ENCODE peak calls at places on chromosome 12, in five cellular contexts. One of them, this sample, is unnamed. For H3K4me1 and H3K27me3, the result is how much of the 10 kb centered on the place peaks cover.

GRCh38 chr12:62933871-62934798 is 815 bp downstream of the PPM1H start:
- DNase-seq in upper lobe of left lung: peak
- DNase-seq in adipocyte: peak
- DNase-seq in cardiac muscle cell: peak
- DNase-seq in lower lobe of right lung: peak
- DNase-seq in this sample: peak

GRCh38 chr12:6282453-6282840 is 28.0 kb upstream of the PLEKHG6 start:
- DNase-seq in upper lobe of left lung: no peak
- DNase-seq in adipocyte: no peak
- DNase-seq in cardiac muscle cell: no peak
- DNase-seq in lower lobe of right lung: no peak
- DNase-seq in this sample: no peak

GRCh38 chr12:104520242-104520900 is 63.6 kb downstream of the CHST11 start:
- DNase-seq in upper lobe of left lung: no peak
- DNase-seq in adipocyte: no peak
- DNase-seq in cardiac muscle cell: no peak
- DNase-seq in lower lobe of right lung: no peak
- DNase-seq in this sample: no peak

GRCh38 chr12:92007787-92008186 is 137.9 kb downstream of the BTG1 start:
- DNase-seq in upper lobe of left lung: peak
- DNase-seq in adipocyte: no peak
- DNase-seq in cardiac muscle cell: no peak
- DNase-seq in lower lobe of right lung: no peak
- DNase-seq in this sample: no peak

GRCh38 chr12:28710882-28711281 is 438.2 kb upstream of the FAR2 start:
- DNase-seq in upper lobe of left lung: no peak
- DNase-seq in adipocyte: peak
- DNase-seq in cardiac muscle cell: peak
- DNase-seq in lower lobe of right lung: no peak
- DNase-seq in this sample: no peak

GRCh38 chr12:32841061-32841460 is 55.5 kb downstream of the PKP2 start:
- DNase-seq in upper lobe of left lung: no peak
- DNase-seq in adipocyte: no peak
- DNase-seq in cardiac muscle cell: no peak
- DNase-seq in lower lobe of right lung: no peak
- DNase-seq in this sample: no peak

GRCh38 chr12:44972746-44973421 is 78.0 kb downstream of the DBX2 start:
- DNase-seq in upper lobe of left lung: no peak
- DNase-seq in adipocyte: peak
- DNase-seq in cardiac muscle cell: peak
- DNase-seq in lower lobe of right lung: no peak
- DNase-seq in this sample: no peak

GRCh38 chr12:73057428-73057827 is 785.3 kb downstream of the TRHDE start:
- DNase-seq in upper lobe of left lung: peak
- DNase-seq in adipocyte: no peak
- DNase-seq in cardiac muscle cell: no peak
- DNase-seq in lower lobe of right lung: no peak
- DNase-seq in this sample: no peak

GRCh38 chr12:74780458-74781241 is 243.0 kb downstream of the ATXN7L3B start:
- DNase-seq in upper lobe of left lung: no peak
- DNase-seq in adipocyte: peak
- DNase-seq in cardiac muscle cell: no peak
- DNase-seq in lower lobe of right lung: no peak
- DNase-seq in this sample: no peak

GRCh38 chr12:117827660-117828059 is 141.1 kb downstream of the KSR2 start:
- DNase-seq in upper lobe of left lung: no peak
- DNase-seq in adipocyte: no peak
- DNase-seq in cardiac muscle cell: no peak
- DNase-seq in lower lobe of right lung: no peak
- DNase-seq in this sample: no peak

GRCh38 chr12:58529897-58530296 is 390.4 kb downstream of the LRIG3 start:
- DNase-seq in upper lobe of left lung: no peak
- DNase-seq in adipocyte: peak
- DNase-seq in cardiac muscle cell: peak
- DNase-seq in lower lobe of right lung: no peak
- DNase-seq in this sample: no peak

GRCh38 chr12:124527861-124528561 is 39.4 kb downstream of the NCOR2 start:
- DNase-seq in upper lobe of left lung: no peak
- DNase-seq in adipocyte: no peak
- DNase-seq in cardiac muscle cell: no peak
- DNase-seq in lower lobe of right lung: no peak
- DNase-seq in this sample: no peak

DNA sequence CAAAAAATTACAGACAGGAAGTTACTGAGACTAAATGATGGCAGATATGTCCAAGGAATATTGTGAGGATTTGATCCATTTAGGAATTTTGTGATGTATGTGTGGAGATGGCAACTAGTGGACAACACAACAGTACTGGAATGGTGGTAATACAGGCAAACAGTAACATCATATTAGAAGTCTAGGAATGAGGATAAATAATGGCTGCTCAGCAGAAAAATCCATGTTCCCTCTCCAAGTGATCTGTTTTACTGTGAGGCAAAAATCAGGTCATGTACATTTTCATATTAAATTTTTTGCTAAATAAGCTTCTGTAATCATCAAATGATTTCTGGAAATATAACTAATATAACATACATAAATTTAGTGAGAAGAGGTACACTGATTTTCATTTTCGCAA is 108.4 kb downstream of the MED13L start:
- DNase-seq in upper lobe of left lung: no peak
- DNase-seq in adipocyte: no peak
- DNase-seq in cardiac muscle cell: no peak
- DNase-seq in lower lobe of right lung: no peak
- DNase-seq in this sample: no peak
- H3K4me1 ChIP-seq in upper lobe of left lung: under half
- H3K4me1 ChIP-seq in adipocyte: under half
- H3K4me1 ChIP-seq in cardiac muscle cell: under half
- H3K4me1 ChIP-seq in lower lobe of right lung: under half
- H3K4me1 ChIP-seq in this sample: half or more

DNA sequence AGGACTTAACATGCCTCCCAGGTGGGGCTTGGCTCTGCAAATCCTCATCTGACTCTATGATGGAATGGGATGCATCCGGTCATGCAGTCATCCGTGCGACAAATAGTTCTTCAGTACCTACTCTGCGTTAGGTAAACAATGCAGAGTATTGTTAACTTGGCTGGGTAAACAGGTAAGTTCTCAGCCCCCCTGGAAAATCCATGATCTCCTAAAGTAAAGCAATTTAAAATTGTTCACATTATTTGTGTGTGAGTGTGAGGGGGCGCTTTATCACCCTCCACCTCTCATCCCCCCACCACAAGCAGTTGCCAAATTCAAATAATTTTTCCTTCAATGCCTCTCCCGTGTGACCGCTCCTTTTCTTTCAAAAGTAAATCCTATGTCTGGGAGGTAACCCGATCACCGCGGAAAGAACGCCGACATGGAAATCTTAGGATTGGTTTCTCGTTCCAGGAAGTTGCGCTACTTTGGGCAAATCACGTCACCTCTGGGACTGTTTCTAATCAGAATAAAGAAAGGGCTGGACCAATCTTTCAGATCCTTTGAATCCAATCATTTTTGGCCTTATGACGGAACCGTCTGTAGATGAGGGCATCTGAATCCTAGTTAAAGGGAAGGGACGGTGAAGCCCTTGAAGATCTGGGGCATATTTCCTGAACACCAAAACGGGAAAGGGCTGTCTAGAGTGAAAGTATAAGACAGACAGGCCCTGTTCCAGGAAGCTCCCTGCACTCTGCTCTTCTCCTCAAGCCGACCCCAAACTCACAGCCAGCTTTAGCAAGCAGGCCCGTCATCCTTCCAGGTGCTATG is 44.0 kb upstream of the SINHCAF start:
- DNase-seq in upper lobe of left lung: no peak
- DNase-seq in adipocyte: peak
- DNase-seq in cardiac muscle cell: peak
- DNase-seq in lower lobe of right lung: no peak
- DNase-seq in this sample: no peak
- H3K4me3 ChIP-seq in upper lobe of left lung: peak
- H3K4me3 ChIP-seq in adipocyte: peak
- H3K4me3 ChIP-seq in cardiac muscle cell: no peak
- H3K4me3 ChIP-seq in lower lobe of right lung: peak
- H3K4me3 ChIP-seq in this sample: no peak

GRCh38 chr12:113858828-113859386 is 107.2 kb downstream of the RBM19 start:
- DNase-seq in upper lobe of left lung: no peak
- DNase-seq in adipocyte: no peak
- DNase-seq in cardiac muscle cell: no peak
- DNase-seq in lower lobe of right lung: no peak
- DNase-seq in this sample: no peak

GRCh38 chr12:113861708-113862312 is 104.3 kb downstream of the RBM19 start:
- DNase-seq in upper lobe of left lung: no peak
- DNase-seq in adipocyte: no peak
- DNase-seq in cardiac muscle cell: no peak
- DNase-seq in lower lobe of right lung: no peak
- DNase-seq in this sample: no peak

GRCh38 chr12:113862570-113863454 is 103.3 kb downstream of the RBM19 start:
- DNase-seq in upper lobe of left lung: no peak
- DNase-seq in adipocyte: peak
- DNase-seq in cardiac muscle cell: peak
- DNase-seq in lower lobe of right lung: no peak
- DNase-seq in this sample: no peak

GRCh38 chr12:113860950-113861349 is 105.2 kb downstream of the RBM19 start:
- DNase-seq in upper lobe of left lung: no peak
- DNase-seq in adipocyte: peak
- DNase-seq in cardiac muscle cell: peak
- DNase-seq in lower lobe of right lung: no peak
- DNase-seq in this sample: no peak

GRCh38 chr12:113860059-113860820 is 105.9 kb downstream of the RBM19 start:
- DNase-seq in upper lobe of left lung: no peak
- DNase-seq in adipocyte: no peak
- DNase-seq in cardiac muscle cell: no peak
- DNase-seq in lower lobe of right lung: no peak
- DNase-seq in this sample: no peak
- H3K27me3 ChIP-seq in upper lobe of left lung: under half
- H3K27me3 ChIP-seq in adipocyte: under half
- H3K27me3 ChIP-seq in cardiac muscle cell: under half
- H3K27me3 ChIP-seq in lower lobe of right lung: under half
- H3K27me3 ChIP-seq in this sample: under half

GRCh38 chr12:121533391-121534090 is 47.3 kb downstream of the KDM2B start:
- DNase-seq in upper lobe of left lung: no peak
- DNase-seq in adipocyte: no peak
- DNase-seq in cardiac muscle cell: no peak
- DNase-seq in lower lobe of right lung: peak
- DNase-seq in this sample: no peak
- H3K4me1 ChIP-seq in upper lobe of left lung: half or more
- H3K4me1 ChIP-seq in adipocyte: under half
- H3K4me1 ChIP-seq in cardiac muscle cell: under half
- H3K4me1 ChIP-seq in lower lobe of right lung: half or more
- H3K4me1 ChIP-seq in this sample: half or more

GRCh38 chr12:127928615-127929014 is 338.4 kb upstream of the TMEM132C start:
- DNase-seq in upper lobe of left lung: no peak
- DNase-seq in adipocyte: peak
- DNase-seq in cardiac muscle cell: no peak
- DNase-seq in lower lobe of right lung: no peak
- DNase-seq in this sample: no peak
- H3K4me3 ChIP-seq in upper lobe of left lung: no peak
- H3K4me3 ChIP-seq in adipocyte: no peak
- H3K4me3 ChIP-seq in cardiac muscle cell: no peak
- H3K4me3 ChIP-seq in lower lobe of right lung: no peak
- H3K4me3 ChIP-seq in this sample: no peak

GRCh38 chr12:132444957-132445883 is 44.7 kb upstream of the FBRSL1 start:
- DNase-seq in upper lobe of left lung: no peak
- DNase-seq in adipocyte: no peak
- DNase-seq in cardiac muscle cell: no peak
- DNase-seq in lower lobe of right lung: peak
- DNase-seq in this sample: peak

GRCh38 chr12:132446535-132447326 is 43.2 kb upstream of the FBRSL1 start:
- DNase-seq in upper lobe of left lung: no peak
- DNase-seq in adipocyte: no peak
- DNase-seq in cardiac muscle cell: no peak
- DNase-seq in lower lobe of right lung: no peak
- DNase-seq in this sample: no peak

GRCh38 chr12:132447327-132447720 is 42.6 kb upstream of the FBRSL1 start:
- DNase-seq in upper lobe of left lung: no peak
- DNase-seq in adipocyte: no peak
- DNase-seq in cardiac muscle cell: no peak
- DNase-seq in lower lobe of right lung: no peak
- DNase-seq in this sample: no peak

GRCh38 chr12:132444283-132444682 is 45.7 kb upstream of the FBRSL1 start:
- DNase-seq in upper lobe of left lung: no peak
- DNase-seq in adipocyte: no peak
- DNase-seq in cardiac muscle cell: no peak
- DNase-seq in lower lobe of right lung: no peak
- DNase-seq in this sample: no peak

GRCh38 chr12:132445884-132446471 is 44.0 kb upstream of the FBRSL1 start:
- DNase-seq in upper lobe of left lung: no peak
- DNase-seq in adipocyte: no peak
- DNase-seq in cardiac muscle cell: peak
- DNase-seq in lower lobe of right lung: peak
- DNase-seq in this sample: peak
- H3K27me3 ChIP-seq in upper lobe of left lung: under half
- H3K27me3 ChIP-seq in adipocyte: under half
- H3K27me3 ChIP-seq in cardiac muscle cell: under half
- H3K27me3 ChIP-seq in lower lobe of right lung: under half
- H3K27me3 ChIP-seq in this sample: under half

GRCh38 chr12:106415134-106415533 is 57.6 kb downstream of the POLR3B start:
- DNase-seq in upper lobe of left lung: no peak
- DNase-seq in adipocyte: no peak
- DNase-seq in cardiac muscle cell: peak
- DNase-seq in lower lobe of right lung: no peak
- DNase-seq in this sample: no peak

GRCh38 chr12:106418970-106419369 is 61.4 kb downstream of the POLR3B start:
- DNase-seq in upper lobe of left lung: no peak
- DNase-seq in adipocyte: no peak
- DNase-seq in cardiac muscle cell: no peak
- DNase-seq in lower lobe of right lung: no peak
- DNase-seq in this sample: no peak

GRCh38 chr12:106416273-106416672 is 58.7 kb downstream of the POLR3B start:
- DNase-seq in upper lobe of left lung: no peak
- DNase-seq in adipocyte: no peak
- DNase-seq in cardiac muscle cell: peak
- DNase-seq in lower lobe of right lung: no peak
- DNase-seq in this sample: no peak

GRCh38 chr12:106423291-106423690 is 65.7 kb downstream of the POLR3B start:
- DNase-seq in upper lobe of left lung: no peak
- DNase-seq in adipocyte: no peak
- DNase-seq in cardiac muscle cell: no peak
- DNase-seq in lower lobe of right lung: no peak
- DNase-seq in this sample: no peak

GRCh38 chr12:106417926-106418910 is 60.7 kb downstream of the POLR3B start:
- DNase-seq in upper lobe of left lung: no peak
- DNase-seq in adipocyte: peak
- DNase-seq in cardiac muscle cell: peak
- DNase-seq in lower lobe of right lung: no peak
- DNase-seq in this sample: no peak
- H3K4me1 ChIP-seq in upper lobe of left lung: under half
- H3K4me1 ChIP-seq in adipocyte: under half
- H3K4me1 ChIP-seq in cardiac muscle cell: under half
- H3K4me1 ChIP-seq in lower lobe of right lung: under half
- H3K4me1 ChIP-seq in this sample: under half

GRCh38 chr12:12661086-12661485 is 34.9 kb downstream of the GPR19 start:
- DNase-seq in upper lobe of left lung: no peak
- DNase-seq in adipocyte: peak
- DNase-seq in cardiac muscle cell: peak
- DNase-seq in lower lobe of right lung: no peak
- DNase-seq in this sample: no peak
- H3K4me3 ChIP-seq in upper lobe of left lung: no peak
- H3K4me3 ChIP-seq in adipocyte: peak
- H3K4me3 ChIP-seq in cardiac muscle cell: no peak
- H3K4me3 ChIP-seq in lower lobe of right lung: no peak
- H3K4me3 ChIP-seq in this sample: no peak

GRCh38 chr12:65126482-65126881 is 5.4 kb upstream of the WIF1 start:
- DNase-seq in upper lobe of left lung: no peak
- DNase-seq in adipocyte: no peak
- DNase-seq in cardiac muscle cell: no peak
- DNase-seq in lower lobe of right lung: no peak
- DNase-seq in this sample: no peak
- H3K27me3 ChIP-seq in upper lobe of left lung: under half
- H3K27me3 ChIP-seq in adipocyte: under half
- H3K27me3 ChIP-seq in cardiac muscle cell: under half
- H3K27me3 ChIP-seq in lower lobe of right lung: under half
- H3K27me3 ChIP-seq in this sample: under half